ENCODE peak calls at places on chromosomes 16 and 17, in seven cellular contexts. E is progenitor cell of endocrine pancreas; S is HFF-Myc; M is posterior cingulate gyrus; Z is COLO829; P is stimulated activated CD8-positive, alpha-beta memory T cell treated with anti-CD3 and anti-CD28 coated beads, Interleukin-4, amount 100 ng/mL, for 1 hour; W is naive B cell. O is an unnamed sample.

GRCh38 chr17:19238167-19238505 is 970 bp downstream of the EPN2 start:
- DNase-seq in E (peak), S (no peak), M (peak), Z (peak), P (no peak), W (peak), O (peak)

GRCh38 chr16:69909760-69910159 is 41.4 kb upstream of the CLEC18A start:
- DNase-seq in E (no peak), S (no peak), M (no peak), Z (no peak), P (no peak), W (no peak), O (no peak)

GRCh38 chr17:68246271-68247028 is 1.4 kb upstream of the AMZ2 start:
- DNase-seq in E (no peak), S (no peak), M (peak), Z (no peak), P (no peak), W (no peak), O (no peak)

GRCh38 chr16:71367243-71367976 is 8.9 kb downstream of the CALB2 start:
- DNase-seq in E (peak), S (no peak), M (peak), Z (peak), P (no peak), W (no peak), O (peak)

GRCh38 chr16:11819798-11820197 is 22.7 kb upstream of the ZC3H7A start:
- DNase-seq in E (no peak), S (no peak), M (peak), Z (no peak), P (no peak), W (no peak), O (no peak)

GRCh38 chr17:7579839-7580630 is 597 bp downstream of the CD68 start:
- DNase-seq in E (no peak), S (no peak), M (no peak), Z (no peak), P (no peak), W (no peak), O (no peak)

GRCh38 chr16:4293181-4293716 is 20.4 kb upstream of the TFAP4 start:
- DNase-seq in E (no peak), S (no peak), M (no peak), Z (no peak), P (no peak), W (no peak), O (no peak)

GRCh38 chr17:60169921-60170817 is 20.4 kb downstream of the CA4 start:
- DNase-seq in E (no peak), S (no peak), M (no peak), Z (no peak), P (no peak), W (no peak), O (no peak)

GRCh38 chr16:84177740-84178070 is 9.2 kb downstream of the TAF1C start:
- DNase-seq in E (no peak), S (no peak), M (peak), Z (peak), P (no peak), W (no peak), O (no peak)

GRCh38 chr17:34675143-34675542 is 95.8 kb downstream of the TMEM132E start:
- DNase-seq in E (no peak), S (no peak), M (peak), Z (no peak), P (no peak), W (no peak), O (no peak)

GRCh38 chr16:78227855-78228254 is 128.4 kb downstream of the WWOX start:
- DNase-seq in E (no peak), S (no peak), M (no peak), Z (no peak), P (no peak), W (no peak), O (no peak)

GRCh38 chr17:4853195-4853762 is 20.1 kb downstream of the MINK1 start:
- DNase-seq in E (no peak), S (no peak), M (peak), Z (no peak), P (no peak), W (no peak), O (no peak)

GRCh38 chr17:82737981-82738877 is 2.8 kb downstream of the FN3K start:
- DNase-seq in E (no peak), S (no peak), M (peak), Z (peak), P (no peak), W (no peak), O (no peak)

GRCh38 chr17:44636562-44636961 is 19.7 kb upstream of the MEIOC start:
- DNase-seq in E (no peak), S (peak), M (peak), Z (peak), P (no peak), W (peak), O (no peak)

GRCh38 chr17:37273419-37274051 is 102.2 kb upstream of the C17orf78 start:
- DNase-seq in E (no peak), S (peak), M (no peak), Z (peak), P (no peak), W (no peak), O (no peak)

GRCh38 chr17:7307686-7308624 is 527 bp downstream of the EIF5A start:
- DNase-seq in E (peak), S (no peak), M (peak), Z (no peak), P (no peak), W (peak), O (peak)

O was measured in germinal center.